ENCODE peak calls at places on chromosomes 3 and 15, in four cellular contexts. R, O, A and T are unnamed samples. For H3K4me1 and H3K27me3, the result is how much of the 10 kb centered on the place peaks cover.

GRCh38 chr15:55221090-55222011 is 24.6 kb upstream of the RSL24D1 start:
- DNase-seq in R (peak), O (no peak), A (no peak), T (peak)

GRCh38 chr15:45205192-45205591 is 17.4 kb upstream of the SHF start:
- DNase-seq in R (peak), O (no peak), A (no peak), T (peak)

GRCh38 chr3:168327836-168328235 is 232.1 kb upstream of the GOLIM4 start:
- DNase-seq in R (no peak), O (no peak), A (no peak), T (no peak)

GRCh38 chr3:45464336-45464809 is 76.0 kb downstream of the LARS2 start:
- DNase-seq in R (no peak), O (peak), A (no peak), T (no peak)

GRCh38 chr3:195187609-195188529 is 83.1 kb downstream of the XXYLT1 start:
- DNase-seq in R (no peak), O (no peak), A (no peak), T (no peak)

GRCh38 chr3:150331978-150332568 is 76.0 kb upstream of the TSC22D2 start:
- DNase-seq in R (no peak), O (no peak), A (no peak), T (no peak)

GRCh38 chr15:39426552-39427532 is 154.0 kb upstream of the THBS1 start:
- DNase-seq in R (peak), O (peak), A (peak), T (no peak)

GRCh38 chr15:54519577-54519976 is 541.3 kb downstream of the UNC13C start:
- DNase-seq in R (no peak), O (no peak), A (no peak), T (no peak)

GRCh38 chr3:129793356-129793755 is 100.2 kb downstream of the TMCC1 start:
- DNase-seq in R (peak), O (no peak), A (no peak), T (no peak)

GRCh38 chr15:61138151-61138550 is 91.0 kb downstream of the RORA start:
- DNase-seq in R (no peak), O (no peak), A (no peak), T (no peak)

GRCh38 chr3:48686538-48687219 is 964 bp upstream of the NCKIPSD start:
- DNase-seq in R (no peak), O (no peak), A (no peak), T (no peak)

GRCh38 chr15:73127302-73127936 is 75.2 kb downstream of the NEO1 start:
- DNase-seq in R (peak), O (no peak), A (no peak), T (peak)

GRCh38 chr15:77517579-77517978 is 96.9 kb downstream of the HMG20A start:
- DNase-seq in R (no peak), O (no peak), A (no peak), T (no peak)

GRCh38 chr3:49199244-49199899 is 28.0 kb downstream of the KLHDC8B start:
- DNase-seq in R (no peak), O (peak), A (peak), T (no peak)

GRCh38 chr3:64743844-64744243 is 56.0 kb upstream of the ADAMTS9 start:
- DNase-seq in R (no peak), O (no peak), A (no peak), T (no peak)

GRCh38 chr15:77495806-77496589 is 75.3 kb downstream of the HMG20A start:
- DNase-seq in R (no peak), O (no peak), A (peak), T (no peak)

GRCh38 chr3:111667621-111668239 is 72.6 kb upstream of the ZBED2 start:
- DNase-seq in R (no peak), O (no peak), A (peak), T (no peak)

GRCh38 chr3:183123891-183124290 is 24.6 kb upstream of the MCCC1 start:
- DNase-seq in R (no peak), O (no peak), A (no peak), T (no peak)

GRCh38 chr15:79283252-79284048 is 928 bp downstream of the ANKRD34C start:
- DNase-seq in R (peak), O (no peak), A (peak), T (peak)

GRCh38 chr3:148962513-148962912 is 28.8 kb upstream of the GYG1 start:
- DNase-seq in R (peak), O (no peak), A (peak), T (no peak)

GRCh38 chr3:151770941-151771340 is 37.2 kb downstream of the AADACL2 start:
- DNase-seq in R (peak), O (peak), A (peak), T (peak)

GRCh38 chr15:33912326-33912725 is 56.0 kb upstream of the CHRM5 start:
- DNase-seq in R (no peak), O (no peak), A (no peak), T (no peak)

GRCh38 chr3:193190387-193190786 is 50.6 kb upstream of the PLAAT1 start:
- DNase-seq in R (peak), O (no peak), A (no peak), T (no peak)

GRCh38 chr3:150232992-150233451 is 175.1 kb upstream of the TSC22D2 start:
- DNase-seq in R (no peak), O (no peak), A (no peak), T (no peak)

GRCh38 chr3:123286308-123287023 is 84.7 kb downstream of the SEC22A start:
- DNase-seq in R (peak), O (no peak), A (no peak), T (peak)

GRCh38 chr15:61639491-61639890 is 410.4 kb upstream of the RORA start:
- DNase-seq in R (no peak), O (no peak), A (no peak), T (no peak)

GRCh38 chr15:25171111-25171811 is 216.5 kb downstream of the SNRPN start:
- DNase-seq in R (peak), O (peak), A (peak), T (no peak)

GRCh38 chr3:46076606-46077005 is 49.3 kb upstream of the XCR1 start:
- DNase-seq in R (no peak), O (no peak), A (no peak), T (no peak)

GRCh38 chr3:43378066-43378935 is 92.0 kb downstream of the SNRK start:
- DNase-seq in R (peak), O (peak), A (no peak), T (peak)

GRCh38 chr15:56677271-56677670 is 56.0 kb downstream of the ZNF280D start:
- DNase-seq in R (no peak), O (no peak), A (no peak), T (no peak)

GRCh38 chr3:58308728-58309127 is 2.4 kb downstream of the HTD2 start:
- DNase-seq in R (peak), O (no peak), A (no peak), T (no peak)

GRCh38 chr15:37594431-37594830 is 340.0 kb upstream of the TMCO5A start:
- DNase-seq in R (no peak), O (no peak), A (no peak), T (no peak)

GRCh38 chr15:93983501-93983900 is 247.9 kb upstream of the MCTP2 start:
- DNase-seq in R (no peak), O (no peak), A (no peak), T (no peak)

GRCh38 chr15:53009093-53009492 is 219.0 kb upstream of the ONECUT1 start:
- DNase-seq in R (no peak), O (no peak), A (no peak), T (no peak)

GRCh38 chr3:129018751-129019150 is 17.6 kb downstream of the EFCC1 start:
- DNase-seq in R (no peak), O (no peak), A (no peak), T (no peak)

DNA sequence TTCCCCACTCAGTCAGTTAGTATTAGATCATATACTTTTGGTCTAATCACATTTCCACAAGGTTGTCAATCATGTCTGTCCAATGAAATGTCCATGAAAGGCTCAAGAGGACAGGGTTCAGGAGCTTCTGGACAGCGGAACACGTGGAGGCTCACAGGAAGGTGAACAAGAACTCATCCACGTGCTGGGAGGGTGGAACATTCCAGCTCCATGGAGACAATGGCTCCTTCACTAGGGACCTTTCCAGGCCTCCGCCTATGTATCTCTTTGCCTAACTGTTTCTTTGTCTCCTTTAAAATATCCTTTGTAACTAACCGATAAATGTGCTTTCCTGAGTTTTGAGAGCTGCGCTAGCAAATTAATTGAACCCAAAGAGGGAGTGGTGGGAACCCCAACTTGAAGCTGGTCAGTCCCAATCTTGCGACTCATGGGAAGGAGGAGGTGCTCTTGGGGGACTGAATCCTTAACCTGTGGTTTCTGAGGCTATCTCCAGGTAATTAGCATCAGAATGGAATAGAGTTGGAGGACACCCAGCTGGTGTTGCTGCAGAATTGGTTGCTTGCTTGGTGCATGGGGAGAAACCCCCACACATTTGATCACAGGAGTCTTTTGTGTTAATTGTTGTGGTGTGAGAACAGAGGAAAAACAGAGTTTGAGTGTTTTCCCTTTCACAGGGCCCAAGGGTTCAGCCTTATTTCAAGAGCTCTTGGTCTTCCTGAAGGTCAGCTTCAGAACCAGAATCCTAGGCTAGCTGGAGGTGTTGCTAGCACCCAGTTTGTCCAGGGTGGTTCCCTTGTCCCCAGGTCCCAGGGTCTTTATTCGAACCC is 3.0 kb upstream of the TKT start:
- DNase-seq in R (no peak), O (no peak), A (no peak), T (no peak)
- H3K4me1 ChIP-seq in R (under half), O (under half), A (under half), T (under half)

DNA sequence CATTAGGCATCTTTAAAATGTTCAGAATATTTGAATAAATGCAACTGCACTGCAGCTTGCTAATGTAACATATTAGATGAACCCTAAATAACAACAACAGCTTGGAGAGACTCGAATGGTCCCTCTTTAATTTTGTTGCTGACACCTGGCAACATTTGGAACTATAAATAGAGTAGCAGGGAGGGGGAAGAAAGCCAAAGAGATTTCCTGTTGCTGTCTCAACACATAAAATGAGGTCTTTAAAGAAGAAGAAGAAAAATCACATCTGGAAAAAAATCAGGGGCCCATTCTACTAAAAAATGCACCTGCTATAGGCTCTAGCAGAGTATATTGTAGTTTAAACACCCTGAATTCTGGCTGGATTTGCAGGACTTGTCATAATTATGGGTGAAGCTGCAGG is 49.9 kb upstream of the DPPA4 start:
- DNase-seq in R (no peak), O (no peak), A (no peak), T (no peak)
- H3K4me3 ChIP-seq in R (no peak), O (no peak), A (no peak), T (no peak)

DNA sequence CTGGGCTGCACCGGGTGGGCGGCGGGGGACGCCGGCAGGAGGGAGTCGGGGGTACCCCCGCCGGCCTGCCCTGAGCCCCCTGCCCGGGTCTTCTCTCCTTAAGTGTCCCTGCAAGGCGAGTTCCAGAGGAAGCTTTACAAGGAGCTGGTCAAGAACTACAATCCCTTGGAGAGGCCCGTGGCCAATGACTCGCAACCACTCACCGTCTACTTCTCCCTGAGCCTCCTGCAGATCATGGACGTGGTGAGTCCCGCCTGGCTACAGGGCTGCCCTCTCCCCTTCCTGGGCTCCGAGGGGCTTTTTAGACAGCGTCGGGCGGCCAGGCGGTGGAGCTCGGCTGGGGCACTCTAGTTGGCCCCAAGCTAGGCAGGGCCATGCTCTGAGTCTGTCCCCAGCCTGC is 480 bp downstream of the CHRNA7 start:
- DNase-seq in R (peak), O (peak), A (no peak), T (no peak)
- H3K27me3 ChIP-seq in R (under half), O (under half), A (under half), T (under half)

DNA sequence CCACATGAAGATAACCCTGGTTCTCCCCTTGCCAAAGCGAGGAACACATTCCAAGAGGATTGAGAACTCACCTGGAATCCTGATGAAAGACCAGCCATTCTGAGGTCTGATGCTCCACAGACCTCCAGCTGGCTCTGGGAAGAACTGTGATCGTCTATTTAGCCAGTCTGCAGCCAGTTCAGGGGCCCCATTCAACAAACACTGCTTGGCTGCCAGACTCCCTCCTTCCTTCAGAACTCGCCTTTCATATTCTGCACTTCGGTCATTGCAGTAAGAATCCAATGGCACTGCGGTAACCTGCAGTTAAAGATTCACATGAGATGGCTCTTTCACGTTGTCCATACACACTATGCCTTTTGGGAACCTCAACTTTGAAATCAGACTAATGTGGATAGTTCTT is 67.6 kb downstream of the CHAC1 start:
- DNase-seq in R (no peak), O (no peak), A (no peak), T (no peak)
- H3K4me1 ChIP-seq in R (under half), O (under half), A (under half), T (under half)

GRCh38 chr3:177321819-177322218 is 124.5 kb upstream of the TBL1XR1 start:
- DNase-seq in R (no peak), O (no peak), A (no peak), T (no peak)
- H3K4me3 ChIP-seq in R (no peak), O (no peak), A (no peak), T (no peak)

GRCh38 chr15:70035051-70035718 is 62.5 kb downstream of the TLE3 start:
- DNase-seq in R (no peak), O (peak), A (no peak), T (peak)

GRCh38 chr15:70034141-70034540 is 63.6 kb downstream of the TLE3 start:
- DNase-seq in R (no peak), O (no peak), A (no peak), T (no peak)

GRCh38 chr15:70035719-70036077 is 62.0 kb downstream of the TLE3 start:
- DNase-seq in R (no peak), O (peak), A (no peak), T (no peak)

GRCh38 chr15:70033529-70034140 is 64.1 kb downstream of the TLE3 start:
- DNase-seq in R (no peak), O (peak), A (no peak), T (no peak)

GRCh38 chr15:70034596-70034995 is 63.1 kb downstream of the TLE3 start:
- DNase-seq in R (no peak), O (peak), A (no peak), T (no peak)
- H3K27me3 ChIP-seq in R (under half), O (under half), A (under half), T (under half)